ENCODE peak calls at places on chromosomes 12 and 14, in six cellular contexts. F is neural progenitor cell; E is dorsolateral prefrontal cortex; P is RWPE1; S is CD4-positive, alpha-beta T cell; I is ovary. R is an unnamed sample.

GRCh38 chr12:69287556-69287955 is 48.2 kb downstream of the CPSF6 start:
- DNase-seq in S (no peak), P (no peak), E (no peak), F (no peak), I (no peak), R (no peak)

GRCh38 chr12:31317471-31318397 is 8.2 kb downstream of the SINHCAF start:
- DNase-seq in E (no peak), P (no peak), S (no peak), I (no peak), F (peak), R (no peak)

GRCh38 chr14:103007555-103007954 is 49.8 kb downstream of the CDC42BPB start:
- DNase-seq in P (no peak), F (no peak), I (no peak), S (no peak), E (peak), R (no peak)

GRCh38 chr12:661720-662486 is 1.3 kb downstream of the NINJ2 start:
- DNase-seq in S (no peak), F (no peak), E (no peak), I (peak), P (no peak), R (no peak)

GRCh38 chr12:544941-545635 is 85.3 kb downstream of the B4GALNT3 start:
- DNase-seq in F (no peak), S (no peak), I (no peak), E (no peak), P (no peak), R (no peak)

GRCh38 chr12:52149182-52149641 is 42.6 kb downstream of the KRT80 start:
- DNase-seq in E (no peak), I (peak), P (no peak), F (no peak), S (no peak), R (no peak)

GRCh38 chr14:77301103-77301502 is 19.6 kb downstream of the POMT2 start:
- DNase-seq in E (peak), I (peak), P (peak), F (peak), S (peak), R (peak)

GRCh38 chr14:77154421-77154820 is 12.8 kb upstream of the ZDHHC22 start:
- DNase-seq in E (peak), S (no peak), P (no peak), I (no peak), F (no peak), R (no peak)

GRCh38 chr14:24965934-24966593 is 83.9 kb downstream of the STXBP6 start:
- DNase-seq in P (no peak), F (peak), I (no peak), S (no peak), E (no peak), R (no peak)

GRCh38 chr14:36301159-36301558 is 19.3 kb downstream of the MBIP start:
- DNase-seq in F (no peak), S (no peak), E (no peak), P (no peak), I (no peak), R (no peak)

GRCh38 chr12:57001448-57001906 is 4.9 kb downstream of the ZBTB39 start:
- DNase-seq in S (peak), I (peak), F (peak), P (peak), E (no peak), R (peak)

GRCh38 chr12:20367731-20368652 is at the start of gene PDE3A:
- DNase-seq in P (peak), E (no peak), I (peak), F (peak), S (no peak), R (peak)

GRCh38 chr12:113461666-113462065 is 10.0 kb downstream of the LHX5 start:
- DNase-seq in I (no peak), P (peak), F (peak), S (no peak), E (no peak), R (peak)

GRCh38 chr12:116773276-116773731 is 35.2 kb downstream of the RNFT2 start:
- DNase-seq in I (no peak), F (peak), E (no peak), S (no peak), P (peak), R (no peak)

GRCh38 chr14:101134161-101134631 is 230.7 kb upstream of the RTL1 start:
- DNase-seq in P (no peak), S (no peak), I (no peak), F (no peak), E (no peak), R (no peak)

GRCh38 chr12:11902525-11902875 is 168.2 kb upstream of the BCL2L14 start:
- DNase-seq in I (no peak), E (no peak), F (no peak), S (no peak), P (no peak), R (no peak)
- H3K27ac ChIP-seq in I (no peak), E (no peak), F (no peak), S (no peak), P (no peak), R (no peak)

GRCh38 chr12:29543036-29543435 is 45.5 kb upstream of the OVCH1 start:
- DNase-seq in S (no peak), F (no peak), P (no peak), E (no peak), I (no peak), R (no peak)
- TF ChIP-seq CTCF in S (no peak), F (no peak), P (no peak), E (no peak), I (no peak), R (no peak)

GRCh38 chr12:10214877-10215267 is 2.2 kb downstream of the GABARAPL1 start:
- DNase-seq in S (no peak), P (no peak), E (no peak), F (no peak), I (no peak), R (no peak)
- H3K27ac ChIP-seq in S (no peak), P (no peak), E (peak), F (no peak), I (peak), R (no peak)

GRCh38 chr14:104871145-104871655 is 6.1 kb downstream of the CEP170B start:
- DNase-seq in F (no peak), S (no peak), P (no peak), E (no peak), I (no peak), R (no peak)
- TF ChIP-seq CTCF in F (no peak), S (no peak), P (no peak), E (no peak), I (no peak), R (no peak)

DNA sequence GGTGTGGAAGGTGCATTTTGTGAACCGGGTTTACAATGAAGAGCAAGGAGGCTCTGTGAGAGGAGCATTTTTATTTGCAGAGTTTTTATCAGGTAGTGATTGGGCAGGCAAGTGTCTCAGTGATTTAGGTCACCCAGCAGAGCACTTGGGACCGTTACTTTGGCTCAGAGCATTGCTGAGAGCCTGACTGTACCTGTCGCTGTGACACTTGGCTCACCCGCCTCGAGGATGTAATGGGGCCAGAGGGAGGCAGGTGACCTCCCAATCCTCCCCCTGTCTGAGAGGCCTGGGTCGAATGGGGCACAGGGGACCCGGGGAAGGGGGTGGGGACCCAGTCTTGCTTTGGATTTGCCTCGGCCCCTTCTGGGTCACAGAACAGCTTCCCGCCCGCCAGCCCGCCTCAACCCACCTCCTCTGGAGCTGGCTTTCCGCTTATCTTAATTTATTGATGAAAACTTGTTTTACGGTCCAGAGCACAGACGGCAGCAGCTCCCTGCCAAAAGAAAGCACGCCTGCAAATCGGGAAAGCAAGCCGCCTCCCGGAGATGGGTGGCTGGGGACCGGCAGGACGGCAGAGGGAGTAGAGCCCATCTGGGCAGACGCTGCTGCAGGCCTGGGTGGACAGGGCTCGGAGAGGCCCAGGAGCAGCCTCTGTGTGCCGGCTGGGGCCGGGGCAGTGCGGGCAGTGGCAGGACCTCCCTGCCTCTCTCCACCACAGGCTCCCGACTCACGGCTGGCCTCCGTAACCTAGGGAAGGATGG is 186.9 kb downstream of the TSPAN9 start:
- DNase-seq in P (no peak), F (no peak), S (no peak), E (no peak), I (no peak), R (no peak)
- H3K27ac ChIP-seq in P (no peak), F (no peak), S (no peak), E (no peak), I (no peak), R (no peak)

GRCh38 chr14:69798339-69798735 is 1.3 kb upstream of the SLC10A1 start:
- DNase-seq in F (no peak), S (no peak), P (no peak), I (no peak), E (no peak), R (no peak)

GRCh38 chr14:69804902-69805301 is 7.9 kb upstream of the SLC10A1 start:
- DNase-seq in P (no peak), I (no peak), S (no peak), E (no peak), F (no peak), R (no peak)

GRCh38 chr14:69807192-69807591 is 10.2 kb upstream of the SLC10A1 start:
- DNase-seq in E (no peak), F (no peak), I (no peak), S (no peak), P (no peak), R (no peak)

GRCh38 chr14:69808919-69809808 is 12.1 kb upstream of the SLC10A1 start:
- DNase-seq in I (no peak), S (no peak), F (no peak), E (no peak), P (no peak), R (no peak)

GRCh38 chr14:69803753-69804152 is 6.7 kb upstream of the SLC10A1 start:
- DNase-seq in E (no peak), S (no peak), I (no peak), F (no peak), P (peak), R (no peak)
- TF ChIP-seq CTCF in E (peak), S (no peak), I (no peak), F (peak), P (peak), R (no peak)

GRCh38 chr14:71264260-71264659 is 357.0 kb downstream of the PCNX1 start:
- DNase-seq in P (no peak), I (no peak), F (no peak), E (no peak), S (no peak), R (no peak)

GRCh38 chr14:71266994-71267636 is 359.9 kb downstream of the PCNX1 start:
- DNase-seq in I (no peak), S (no peak), E (no peak), P (peak), F (no peak), R (no peak)

GRCh38 chr14:71261206-71261605 is 353.9 kb downstream of the PCNX1 start:
- DNase-seq in F (no peak), P (no peak), E (no peak), I (no peak), S (no peak), R (no peak)

GRCh38 chr14:71267691-71268090 is 360.4 kb downstream of the PCNX1 start:
- DNase-seq in I (no peak), P (no peak), S (no peak), F (no peak), E (no peak), R (no peak)

GRCh38 chr14:71262466-71262865 is 355.2 kb downstream of the PCNX1 start:
- DNase-seq in F (no peak), I (no peak), E (no peak), S (no peak), P (no peak), R (no peak)
- H3K27ac ChIP-seq in F (no peak), I (no peak), E (no peak), S (no peak), P (no peak), R (no peak)

R was measured in HL-60.